ENCODE peak calls at places on chromosome 16, in eight cellular contexts. H is A549, O is coronary artery, S is psoas muscle, T is AG10803, P is SK-N-SH, C is cardiac fibroblast, M is Peyer's patch. A is an unnamed sample.

GRCh38 chr16:75024591-75024990 is 25.8 kb downstream of the ZNRF1 start:
- DNase-seq in P (no peak), S (no peak), H (no peak), C (no peak), T (no peak), O (no peak), M (no peak), A (no peak)

GRCh38 chr16:51880776-51881175 is 666.2 kb downstream of the TOX3 start:
- DNase-seq in P (no peak), M (no peak), S (no peak), C (peak), T (peak), H (peak), O (no peak), A (peak)

GRCh38 chr16:56332464-56333079 is 92.8 kb downstream of the AMFR start:
- DNase-seq in P (peak), H (peak), S (peak), M (peak), O (no peak), C (peak), T (peak), A (peak)

GRCh38 chr16:50815382-50815781 is 73.5 kb downstream of the CYLD start:
- DNase-seq in M (no peak), T (no peak), C (no peak), S (no peak), P (no peak), H (no peak), O (no peak), A (no peak)

GRCh38 chr16:56946767-56947603 is 14.8 kb upstream of the CETP start:
- DNase-seq in O (no peak), C (peak), M (no peak), S (no peak), T (no peak), P (no peak), H (no peak), A (no peak)

GRCh38 chr16:4358831-4359561 is 7.9 kb upstream of the PAM16 start:
- DNase-seq in P (peak), H (peak), S (peak), C (peak), T (no peak), O (no peak), M (peak), A (no peak)

GRCh38 chr16:67104061-67104460 is 5.7 kb upstream of the PHAF1 start:
- DNase-seq in O (no peak), C (peak), M (no peak), S (no peak), T (peak), H (no peak), P (peak), A (peak)

GRCh38 chr16:75097941-75098897 is 18.4 kb downstream of the LDHD start:
- DNase-seq in S (peak), O (no peak), H (no peak), M (no peak), P (no peak), T (no peak), C (no peak), A (no peak)

GRCh38 chr16:31440511-31441184 is 1.9 kb downstream of the ZNF843 start:
- DNase-seq in H (no peak), T (peak), S (peak), C (no peak), O (no peak), M (peak), P (no peak), A (no peak)

GRCh38 chr16:81997738-81998137 is 13.5 kb downstream of the SDR42E1 start:
- DNase-seq in T (peak), O (no peak), C (peak), H (peak), S (no peak), P (no peak), M (no peak), A (peak)

GRCh38 chr16:81081007-81081406 is 4.0 kb upstream of the C16orf46 start:
- DNase-seq in P (no peak), H (no peak), M (no peak), C (no peak), T (no peak), O (no peak), S (no peak), A (no peak)

GRCh38 chr16:79598341-79599181 is 2.0 kb downstream of the MAF start:
- DNase-seq in T (peak), P (peak), H (peak), O (peak), C (peak), S (peak), M (peak), A (peak)

GRCh38 chr16:69217433-69217832 is 30.5 kb downstream of the SNTB2 start:
- DNase-seq in C (peak), P (no peak), T (peak), O (no peak), H (peak), S (no peak), M (no peak), A (peak)

GRCh38 chr16:72877374-72878028 is 170.4 kb downstream of the ZFHX3 start:
- DNase-seq in O (no peak), C (peak), M (no peak), H (peak), S (no peak), T (peak), P (no peak), A (peak)

GRCh38 chr16:57303021-57303909 is 18.8 kb upstream of the PLLP start:
- DNase-seq in T (no peak), M (no peak), H (no peak), P (no peak), C (no peak), O (peak), S (no peak), A (no peak)

GRCh38 chr16:57087003-57087402 is 5.4 kb upstream of the CPNE2 start:
- DNase-seq in P (no peak), M (no peak), S (no peak), H (no peak), C (no peak), O (no peak), T (no peak), A (no peak)

GRCh38 chr16:84109598-84110325 is 7.0 kb downstream of the MBTPS1 start:
- DNase-seq in H (no peak), O (no peak), C (no peak), T (peak), M (no peak), P (no peak), S (no peak), A (peak)

GRCh38 chr16:49194499-49195260 is 87.0 kb downstream of the CBLN1 start:
- DNase-seq in O (no peak), S (peak), H (no peak), M (no peak), P (no peak), C (no peak), T (no peak), A (no peak)

GRCh38 chr16:65788434-65789147 is 577.9 kb upstream of the CDH5 start:
- DNase-seq in C (no peak), O (no peak), T (no peak), S (no peak), H (no peak), M (no peak), P (no peak), A (no peak)

GRCh38 chr16:53839150-53839549 is 135.2 kb downstream of the FTO start:
- DNase-seq in O (no peak), T (no peak), S (no peak), M (no peak), P (no peak), H (no peak), C (no peak), A (no peak)

GRCh38 chr16:3646348-3646920 is 8.1 kb upstream of the DNASE1 start:
- DNase-seq in H (peak), S (no peak), P (no peak), T (no peak), O (peak), C (no peak), M (peak), A (no peak)

GRCh38 chr16:57736419-57737281 is 1.1 kb downstream of the KATNB1 start:
- DNase-seq in T (peak), H (peak), S (no peak), M (peak), P (peak), O (no peak), C (peak), A (peak)

GRCh38 chr16:85168732-85169256 is 56.5 kb upstream of the CIBAR2 start:
- DNase-seq in O (no peak), S (peak), C (peak), P (peak), H (peak), T (peak), M (no peak), A (peak)

GRCh38 chr16:66427036-66427446 is at the start of gene BEAN1:
- DNase-seq in S (no peak), O (no peak), M (no peak), C (no peak), T (peak), P (peak), H (peak), A (no peak)

GRCh38 chr16:55992551-55992950 is 117.4 kb upstream of the CES5A start:
- DNase-seq in P (no peak), O (no peak), T (no peak), M (no peak), S (no peak), C (no peak), H (no peak), A (no peak)

GRCh38 chr16:29742683-29743275 is 3.0 kb downstream of the C16orf54 start:
- DNase-seq in T (no peak), S (no peak), O (no peak), P (no peak), M (no peak), H (no peak), C (no peak), A (no peak)

GRCh38 chr16:11682655-11683096 is 14.4 kb downstream of the SNN start:
- DNase-seq in T (peak), H (no peak), M (no peak), P (no peak), O (no peak), S (no peak), C (peak), A (peak)

GRCh38 chr16:70380205-70380918 is 33.7 kb downstream of the DDX19A start:
- DNase-seq in C (peak), M (peak), H (peak), T (peak), P (peak), S (peak), O (peak), A (peak)

GRCh38 chr16:14014284-14014625 is 56.9 kb upstream of the MRTFB start:
- DNase-seq in S (no peak), P (no peak), H (no peak), T (no peak), C (no peak), O (no peak), M (no peak), A (no peak)

GRCh38 chr16:80507538-80507937 is 33.3 kb upstream of the DYNLRB2 start:
- DNase-seq in M (no peak), T (no peak), P (no peak), S (peak), H (no peak), C (peak), O (no peak), A (peak)

GRCh38 chr16:64627781-64628180 is 494.1 kb downstream of the CDH11 start:
- DNase-seq in T (no peak), C (no peak), O (no peak), H (no peak), S (peak), P (no peak), M (no peak), A (no peak)

GRCh38 chr16:68784226-68784625 is 47.1 kb downstream of the CDH1 start:
- DNase-seq in T (no peak), C (no peak), S (no peak), M (no peak), H (no peak), P (no peak), O (no peak), A (no peak)

GRCh38 chr16:53041196-53041977 is 11.3 kb downstream of the CHD9NB start:
- DNase-seq in C (peak), P (no peak), M (no peak), H (no peak), O (no peak), S (peak), T (peak), A (peak)

GRCh38 chr16:84478172-84478948 is 26.1 kb downstream of the MEAK7 start:
- DNase-seq in T (peak), P (no peak), C (peak), S (no peak), H (no peak), O (peak), M (no peak), A (peak)

GRCh38 chr16:5604770-5605169 is 507.2 kb upstream of the EEF2KMT start:
- DNase-seq in T (no peak), H (peak), C (peak), P (peak), O (no peak), M (no peak), S (no peak), A (no peak)

GRCh38 chr16:52499061-52499460 is 47.9 kb downstream of the TOX3 start:
- DNase-seq in T (no peak), S (no peak), C (no peak), H (no peak), O (no peak), M (no peak), P (no peak), A (no peak)

GRCh38 chr16:732936-733335 is 6.0 kb downstream of the HAGHL start:
- DNase-seq in O (no peak), P (no peak), M (no peak), C (no peak), H (no peak), T (no peak), S (no peak), A (no peak)
- TF ChIP-seq CTCF in O (no peak), P (no peak), M (no peak), C (no peak), H (no peak), T (no peak), S (no peak), A (no peak)

DNA sequence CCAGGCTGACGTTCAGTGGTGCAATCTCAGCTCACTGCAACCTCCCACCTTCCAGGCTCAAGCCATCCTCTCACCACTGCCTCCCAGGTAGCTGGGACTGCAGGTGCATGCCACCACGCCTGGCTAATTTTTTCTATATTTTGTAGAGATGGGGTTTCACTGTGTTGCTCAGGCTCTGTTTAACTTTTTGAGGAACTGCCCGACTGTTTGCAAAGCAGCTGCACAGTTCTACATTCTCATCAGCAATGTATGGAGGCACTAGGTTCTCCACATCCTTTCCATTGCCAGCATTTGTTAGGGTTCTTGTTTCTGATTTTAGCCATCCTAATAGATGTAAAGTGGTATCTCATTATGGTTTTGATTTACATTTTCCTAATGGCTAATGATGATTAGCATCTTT is 9.4 kb downstream of the TNRC6A start:
- DNase-seq in S (no peak), O (no peak), P (no peak), M (no peak), C (no peak), T (no peak), H (no peak), A (no peak)
- H3K4me3 ChIP-seq in S (no peak), O (no peak), P (no peak), M (no peak), C (no peak), T (no peak), H (no peak), A (no peak)

GRCh38 chr16:16144416-16144815 is 78.9 kb downstream of the ABCC6 start:
- DNase-seq in S (no peak), H (no peak), P (no peak), M (no peak), O (no peak), T (no peak), C (no peak), A (no peak)

GRCh38 chr16:16141141-16141540 is 82.2 kb downstream of the ABCC6 start:
- DNase-seq in P (no peak), C (no peak), H (no peak), T (no peak), O (no peak), M (no peak), S (no peak), A (no peak)

GRCh38 chr16:16141784-16142396 is 81.4 kb downstream of the ABCC6 start:
- DNase-seq in H (no peak), S (no peak), M (peak), P (no peak), T (no peak), C (no peak), O (no peak), A (no peak)

GRCh38 chr16:16143941-16144340 is 79.4 kb downstream of the ABCC6 start:
- DNase-seq in C (no peak), S (no peak), P (no peak), H (no peak), O (no peak), T (no peak), M (no peak), A (no peak)

DNA sequence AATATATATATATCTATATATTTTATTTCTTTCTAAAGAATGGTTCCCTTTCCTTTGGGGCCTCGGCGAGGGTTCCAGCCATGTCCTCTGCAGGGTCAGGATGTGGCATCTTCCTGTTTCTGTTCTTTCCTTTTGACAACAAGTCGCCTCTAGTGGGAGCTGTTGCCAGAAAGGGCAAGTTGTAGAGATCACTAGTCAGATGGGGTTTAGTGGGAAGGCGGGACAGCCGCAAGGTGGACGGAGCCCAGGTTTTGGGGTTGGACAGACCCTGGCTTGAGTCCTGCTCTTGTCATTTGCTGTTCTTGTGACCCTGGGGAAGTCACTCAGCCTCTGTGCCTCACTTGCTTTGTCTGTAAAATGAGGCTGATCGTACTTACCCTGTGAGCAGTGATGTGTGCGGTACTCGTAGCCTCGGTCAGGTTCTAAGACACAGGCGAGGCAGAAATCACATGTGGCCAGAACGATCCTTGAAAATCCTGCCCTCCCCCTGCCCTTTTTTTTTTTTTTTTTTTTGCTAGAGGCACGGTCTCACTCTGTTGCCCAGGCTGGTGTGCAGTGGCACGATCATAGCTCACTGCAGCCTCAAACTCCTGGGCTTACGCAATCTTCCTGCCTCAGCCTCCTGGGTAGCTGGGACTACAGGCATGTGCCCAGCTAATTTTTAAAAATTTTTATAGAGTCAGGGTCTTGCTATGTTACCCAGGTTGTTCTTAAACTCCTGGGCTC is 80.1 kb downstream of the ABCC6 start:
- DNase-seq in T (no peak), C (no peak), S (no peak), M (no peak), P (no peak), O (no peak), H (peak), A (no peak)
- TF ChIP-seq CTCF in T (peak), C (peak), S (no peak), M (peak), P (peak), O (no peak), H (peak), A (peak)

GRCh38 chr16:86570542-86571196 is 4.0 kb downstream of the FOXC2 start:
- DNase-seq in P (no peak), O (no peak), C (peak), S (no peak), H (no peak), M (no peak), T (no peak), A (no peak)

GRCh38 chr16:86567701-86568571 is 1.3 kb downstream of the FOXC2 start:
- DNase-seq in M (no peak), S (no peak), O (no peak), P (no peak), T (peak), C (peak), H (no peak), A (no peak)

GRCh38 chr16:86571197-86571915 is 4.7 kb downstream of the FOXC2 start:
- DNase-seq in O (peak), M (no peak), C (peak), H (no peak), S (no peak), T (no peak), P (no peak), A (no peak)

GRCh38 chr16:86568677-86569623 is 2.3 kb downstream of the FOXC2 start:
- DNase-seq in T (no peak), C (peak), M (no peak), S (no peak), H (no peak), P (no peak), O (no peak), A (no peak)

DNA sequence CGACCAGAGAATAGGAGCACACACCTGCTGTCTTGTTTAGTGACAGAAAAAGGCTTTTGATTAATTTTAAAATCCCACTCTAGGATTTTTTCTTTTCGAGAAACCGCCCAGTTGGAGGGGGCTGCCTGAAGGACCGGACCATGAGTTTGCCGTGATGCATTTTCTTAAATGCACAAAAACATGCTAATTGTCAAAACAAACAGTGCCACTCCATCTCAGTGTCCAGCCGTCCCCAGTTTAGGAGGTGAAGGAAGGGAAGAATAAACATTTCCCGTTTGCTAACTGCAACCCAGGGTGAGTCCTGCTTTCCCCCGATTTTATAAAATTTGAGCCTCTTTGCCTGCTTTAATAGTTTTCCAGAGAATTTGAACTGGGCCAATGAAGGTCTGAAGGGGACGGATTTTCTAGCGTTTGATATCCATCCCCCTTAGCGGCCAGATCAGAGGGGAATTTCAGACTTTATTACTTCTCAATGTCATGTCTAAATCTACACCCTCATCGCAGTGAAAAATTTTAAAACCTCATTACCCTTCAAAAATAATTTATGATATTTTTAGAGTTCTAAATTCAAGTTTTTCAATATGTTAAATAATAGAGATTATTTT is 3.3 kb downstream of the FOXC2 start:
- DNase-seq in T (no peak), S (no peak), M (no peak), O (no peak), C (peak), H (no peak), P (no peak), A (no peak)
- H3K4me3 ChIP-seq in T (peak), S (peak), M (no peak), O (peak), C (peak), H (no peak), P (no peak), A (peak)

GRCh38 chr16:89053725-89054029 is 40.0 kb upstream of the ACSF3 start:
- DNase-seq in T (no peak), C (no peak), H (no peak), O (no peak), S (no peak), P (no peak), M (no peak), A (no peak)
- TF ChIP-seq CTCF in T (no peak), C (no peak), H (no peak), O (no peak), S (no peak), P (no peak), M (no peak), A (no peak)

A was measured in fibroblast of mammary gland.